ENCODE peak calls at places on chromosomes 6 and 20, in four cellular contexts. B, Z, E and Q are unnamed samples.

GRCh38 chr6:116887884-116888283 is 10.8 kb downstream of the RFX6 start:
- DNase-seq in B (no peak), Z (no peak), E (no peak), Q (no peak)

GRCh38 chr20:36932476-36933426 is 18.8 kb downstream of the SAMHD1 start:
- DNase-seq in B (no peak), Z (no peak), E (no peak), Q (no peak)

GRCh38 chr6:133774356-133774755 is 114.6 kb upstream of the TCF21 start:
- DNase-seq in B (no peak), Z (no peak), E (no peak), Q (no peak)

GRCh38 chr6:146944077-146944476 is 260.1 kb upstream of the STXBP5 start:
- DNase-seq in B (no peak), Z (no peak), E (no peak), Q (no peak)

GRCh38 chr20:41004561-41005360 is 23.9 kb upstream of the TOP1 start:
- DNase-seq in B (no peak), Z (no peak), E (no peak), Q (no peak)

GRCh38 chr6:147508871-147509608 is 550 bp downstream of the SAMD5 start:
- DNase-seq in B (peak), Z (no peak), E (peak), Q (no peak)

GRCh38 chr20:10414982-10415650 is 18.9 kb downstream of the MKKS start:
- DNase-seq in B (no peak), Z (no peak), E (no peak), Q (no peak)

GRCh38 chr6:44177691-44178423 is 19.2 kb downstream of the CAPN11 start:
- DNase-seq in B (peak), Z (peak), E (no peak), Q (peak)

GRCh38 chr20:1310506-1311190 is 18.3 kb downstream of the SDCBP2 start:
- DNase-seq in B (no peak), Z (no peak), E (no peak), Q (peak)

GRCh38 chr6:143236151-143236788 is 175.6 kb downstream of the AIG1 start:
- DNase-seq in B (no peak), Z (no peak), E (no peak), Q (no peak)

GRCh38 chr6:111417181-111417585 is 65.8 kb downstream of the REV3L start:
- DNase-seq in B (no peak), Z (peak), E (no peak), Q (no peak)

GRCh38 chr20:44471481-44471882 is 4.2 kb upstream of the TTPAL start:
- DNase-seq in B (no peak), Z (no peak), E (no peak), Q (no peak)

GRCh38 chr20:62736407-62737071 is 27.9 kb downstream of the NTSR1 start:
- DNase-seq in B (peak), Z (no peak), E (peak), Q (no peak)

GRCh38 chr6:119209452-119210205 is 131.2 kb upstream of the FAM184A start:
- DNase-seq in B (no peak), Z (no peak), E (no peak), Q (no peak)

GRCh38 chr6:6599468-6599873 is 11.0 kb downstream of the LY86 start:
- DNase-seq in B (peak), Z (peak), E (no peak), Q (peak)

GRCh38 chr20:58893355-58894151 is 41.0 kb downstream of the GNAS start:
- DNase-seq in B (no peak), Z (no peak), E (no peak), Q (peak)

GRCh38 chr20:34070079-34070439 is 42.0 kb downstream of the EIF2S2 start:
- DNase-seq in B (no peak), Z (no peak), E (no peak), Q (no peak)

GRCh38 chr20:11796041-11796440 is 121.7 kb upstream of the BTBD3 start:
- DNase-seq in B (no peak), Z (no peak), E (no peak), Q (no peak)

GRCh38 chr20:41316602-41317535 is 662 bp downstream of the ZHX3 start:
- DNase-seq in B (peak), Z (peak), E (peak), Q (peak)

GRCh38 chr6:118509009-118509617 is 39.0 kb upstream of the PLN start:
- DNase-seq in B (no peak), Z (peak), E (no peak), Q (no peak)

GRCh38 chr20:1933465-1933870 is 38.3 kb downstream of the SIRPA start:
- DNase-seq in B (peak), Z (peak), E (no peak), Q (peak)

GRCh38 chr20:50826121-50826520 is 31.3 kb downstream of the BCAS4 start:
- DNase-seq in B (no peak), Z (no peak), E (no peak), Q (no peak)

GRCh38 chr6:42404494-42404893 is 47.2 kb downstream of the TRERF1 start:
- DNase-seq in B (no peak), Z (peak), E (no peak), Q (no peak)

DNA sequence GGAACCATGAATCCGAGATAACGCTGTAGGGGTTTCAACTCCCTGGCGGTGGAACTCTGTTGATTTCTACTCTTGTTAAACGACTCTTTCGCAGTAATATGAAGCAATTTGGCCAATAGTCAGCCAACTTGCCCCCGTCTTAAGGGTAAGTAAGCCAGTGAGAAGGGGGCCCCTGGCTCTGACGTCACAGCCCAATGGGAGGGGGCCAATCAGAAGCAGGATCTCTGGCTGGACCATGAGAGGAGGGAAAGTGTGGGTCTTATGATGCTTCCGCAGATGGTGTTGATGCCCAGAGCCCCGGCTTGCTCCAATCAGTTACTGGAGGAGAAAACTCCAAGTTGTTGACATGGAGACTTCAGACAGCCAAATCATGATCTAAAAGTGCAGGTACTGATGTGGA is 242.4 kb downstream of the BMP7 start:
- DNase-seq in B (no peak), Z (no peak), E (no peak), Q (no peak)
- H3K4me3 ChIP-seq in B (no peak), Z (no peak), E (no peak), Q (no peak)

GRCh38 chr6:168156742-168157265 is 77.8 kb upstream of the FRMD1 start:
- DNase-seq in B (no peak), Z (no peak), E (no peak), Q (no peak)

GRCh38 chr6:168155821-168156741 is 77.1 kb upstream of the FRMD1 start:
- DNase-seq in B (no peak), Z (no peak), E (no peak), Q (no peak)

GRCh38 chr6:168158280-168158979 is 79.4 kb upstream of the FRMD1 start:
- DNase-seq in B (no peak), Z (no peak), E (no peak), Q (no peak)

GRCh38 chr6:168158980-168159349 is 80.0 kb upstream of the FRMD1 start:
- DNase-seq in B (no peak), Z (no peak), E (no peak), Q (no peak)

DNA sequence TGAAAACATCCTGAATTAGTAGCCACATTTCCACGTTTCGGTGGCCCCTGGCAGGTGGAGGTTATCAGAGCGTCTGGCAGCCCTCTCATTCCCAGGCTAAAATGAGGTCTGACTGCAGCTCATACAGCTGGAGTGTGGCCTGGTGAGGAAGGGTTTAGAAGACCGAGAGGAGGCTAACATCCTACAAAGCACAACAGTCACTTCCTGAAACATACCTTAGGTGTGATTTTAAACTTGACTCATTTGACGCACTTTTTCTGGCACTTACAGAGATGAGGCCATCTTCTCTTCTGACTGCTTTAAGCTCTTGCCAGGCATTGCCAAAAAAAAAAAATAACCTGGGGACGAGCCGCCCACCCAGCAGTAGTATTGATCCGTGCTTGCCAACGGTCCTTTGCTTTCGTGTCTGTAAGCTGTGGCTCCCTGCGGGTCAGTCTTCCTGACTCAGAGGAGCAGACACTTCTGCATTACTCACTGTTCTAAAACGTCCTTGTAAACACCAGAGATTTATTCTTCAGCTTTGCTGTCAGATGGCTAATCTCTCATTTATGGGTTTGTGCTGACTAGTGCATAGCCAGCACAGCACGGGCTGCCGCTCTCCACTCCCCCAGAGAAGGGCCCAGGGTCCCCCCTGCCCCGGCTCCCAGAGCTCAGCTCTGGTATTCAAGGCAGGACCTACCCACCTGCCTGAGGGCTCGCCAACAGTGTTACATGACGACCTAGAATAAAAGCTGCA is 78.4 kb upstream of the FRMD1 start:
- DNase-seq in B (no peak), Z (no peak), E (no peak), Q (no peak)
- H3K27ac ChIP-seq in B (no peak), Z (no peak), E (no peak), Q (no peak)

GRCh38 chr6:47246556-47246955 is 63.1 kb downstream of the TNFRSF21 start:
- DNase-seq in B (no peak), Z (no peak), E (no peak), Q (no peak)
- H3K4me3 ChIP-seq in B (no peak), Z (no peak), E (no peak), Q (no peak)

GRCh38 chr6:167152858-167153257 is 4.9 kb downstream of the GPR31 start:
- DNase-seq in B (no peak), Z (no peak), E (no peak), Q (no peak)
- H3K27ac ChIP-seq in B (no peak), Z (no peak), E (no peak), Q (no peak)

DNA sequence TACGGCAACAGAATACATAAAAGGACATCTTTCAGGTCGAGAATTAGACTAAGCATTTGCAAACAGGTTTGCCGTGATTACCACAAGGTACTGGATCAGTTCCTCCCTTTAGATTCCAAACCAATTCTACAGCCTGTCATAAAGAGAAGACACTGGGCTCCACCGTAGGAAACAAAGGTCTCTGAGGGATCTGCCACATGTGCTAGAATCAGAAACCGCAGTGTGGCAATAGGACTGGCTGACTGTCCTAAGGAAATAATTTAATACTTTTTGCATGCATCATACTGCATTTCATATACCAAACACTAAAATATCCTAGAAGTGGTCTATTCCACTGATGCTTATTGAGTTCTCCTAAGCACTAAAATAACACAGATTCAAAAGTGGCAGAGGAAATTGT is 59.2 kb downstream of the POPDC3 start:
- DNase-seq in B (no peak), Z (no peak), E (no peak), Q (no peak)
- H3K4me3 ChIP-seq in B (no peak), Z (no peak), E (no peak), Q (no peak)

GRCh38 chr6:4314201-4314707 is 178.9 kb upstream of the ECI2 start:
- DNase-seq in B (no peak), Z (no peak), E (no peak), Q (no peak)
- H3K27ac ChIP-seq in B (no peak), Z (no peak), E (no peak), Q (no peak)

GRCh38 chr20:64176548-64177419 is 12.5 kb downstream of the MYT1 start:
- DNase-seq in B (peak), Z (no peak), E (no peak), Q (no peak)
- H3K4me3 ChIP-seq in B (no peak), Z (no peak), E (no peak), Q (no peak)

GRCh38 chr6:3393796-3394195 is 63.1 kb downstream of the SLC22A23 start:
- DNase-seq in B (no peak), Z (no peak), E (no peak), Q (no peak)
- H3K27ac ChIP-seq in B (no peak), Z (no peak), E (no peak), Q (no peak)

GRCh38 chr6:15945593-15946159 is 183.2 kb upstream of the MYLIP start:
- DNase-seq in B (no peak), Z (no peak), E (no peak), Q (no peak)
- H3K4me3 ChIP-seq in B (no peak), Z (no peak), E (no peak), Q (no peak)